ENCODE peak calls at places on chromosomes 1 and 21, in seven cellular contexts. Q is esophagus squamous epithelium, C is mesendoderm, V is Calu3, U is GM23338, B is mesenchymal stem cell, F is left cardiac atrium. R is an unnamed sample.
A peak's percentile ranks its signal among the peaks of the same experiment; 100 is the strongest.

GRCh38 chr1:7387053-7387861 is 383.8 kb upstream of the VAMP3 start:
- DNase-seq in Q (no peak), C (no peak), V (no peak), U (no peak), B (no peak), F (no peak), R (no peak)

GRCh38 chr1:214548988-214549387 is 2.4 kb downstream of the PTPN14 start:
- DNase-seq in Q (no peak), C (no peak), V (peak; percentile 43), U (no peak), B (peak; percentile 61), F (peak; percentile 62), R (peak; percentile 48)

GRCh38 chr1:113416515-113416914 is 26.2 kb downstream of the MAGI3 start:
- DNase-seq in Q (no peak), C (peak; percentile 10), V (no peak), U (no peak), B (no peak), F (no peak), R (no peak)

GRCh38 chr1:1858382-1859086 is 32.4 kb downstream of the GNB1 start:
- DNase-seq in Q (no peak), C (peak; percentile 87), V (peak; percentile 28), U (peak; percentile 72), B (peak; percentile 92), F (peak; percentile 88), R (no peak)

GRCh38 chr1:211753649-211754251 is 76.8 kb downstream of the LPGAT1 start:
- DNase-seq in Q (no peak), C (peak; percentile 82), V (no peak), U (no peak), B (no peak), F (no peak), R (no peak)

GRCh38 chr1:87684194-87684593 is 355.5 kb downstream of the LMO4 start:
- DNase-seq in Q (no peak), C (peak; percentile 34), V (no peak), U (peak; percentile 31), B (peak; percentile 70), F (peak; percentile 23), R (no peak)

GRCh38 chr1:37807220-37807554 is 403 bp upstream of the C1orf122 start:
- DNase-seq in Q (no peak), C (no peak), V (no peak), U (no peak), B (no peak), F (no peak), R (no peak)

GRCh38 chr1:200410566-200410878 is 686 bp upstream of the ZNF281 start:
- DNase-seq in Q (no peak), C (peak; percentile 85), V (peak; percentile 47), U (peak; percentile 91), B (peak; percentile 33), F (no peak), R (peak; percentile 30)

GRCh38 chr1:112393634-112393976 is 2.4 kb upstream of the CTTNBP2NL start:
- DNase-seq in Q (no peak), C (no peak), V (no peak), U (no peak), B (peak; percentile 36), F (peak; percentile 54), R (no peak)

GRCh38 chr1:245605480-245606156 is 450.8 kb downstream of the KIF26B start:
- DNase-seq in Q (no peak), C (no peak), V (no peak), U (no peak), B (peak; percentile 70), F (peak; percentile 40), R (no peak)

GRCh38 chr1:54375331-54376084 is 30.7 kb downstream of the SSBP3 start:
- DNase-seq in Q (no peak), C (peak; percentile 80), V (no peak), U (peak; percentile 69), B (no peak), F (no peak), R (no peak)

GRCh38 chr21:31514598-31514997 is 144.9 kb upstream of the SOD1 start:
- DNase-seq in Q (no peak), C (peak; percentile 50), V (peak; percentile 34), U (peak; percentile 66), B (no peak), F (no peak), R (no peak)

GRCh38 chr1:47313915-47314664 is at the start of gene STIL:
- DNase-seq in Q (peak; percentile 88), C (peak; percentile 100), V (peak; percentile 98), U (peak; percentile 99), B (peak; percentile 100), F (peak; percentile 99), R (peak; percentile 99)

GRCh38 chr1:3369437-3370076 is 84.9 kb upstream of the ARHGEF16 start:
- DNase-seq in Q (no peak), C (no peak), V (no peak), U (no peak), B (peak; percentile 2), F (peak; percentile 78), R (peak; percentile 39)

GRCh38 chr1:46343705-46344104 is 3.1 kb downstream of the NSUN4 start:
- DNase-seq in Q (no peak), C (no peak), V (no peak), U (no peak), B (no peak), F (no peak), R (no peak)

GRCh38 chr21:45350206-45350854 is 54.6 kb upstream of the COL18A1 start:
- DNase-seq in Q (no peak), C (no peak), V (no peak), U (no peak), B (no peak), F (no peak), R (no peak)

GRCh38 chr1:112878321-112878720 is 77.7 kb downstream of the SLC16A1 start:
- DNase-seq in Q (no peak), C (peak; percentile 65), V (no peak), U (no peak), B (peak; percentile 37), F (no peak), R (no peak)

GRCh38 chr1:206012086-206012859 is 9.1 kb upstream of the RAB7B start:
- DNase-seq in Q (peak; percentile 28), C (no peak), V (peak; percentile 70), U (peak; percentile 56), B (no peak), F (peak; percentile 76), R (no peak)

GRCh38 chr21:32653326-32653901 is 41.2 kb upstream of the CFAP298 start:
- DNase-seq in Q (no peak), C (peak; percentile 47), V (peak; percentile 49), U (peak; percentile 67), B (peak; percentile 29), F (no peak), R (peak; percentile 22)

GRCh38 chr1:203451849-203452784 is 23.5 kb upstream of the PRELP start:
- DNase-seq in Q (no peak), C (no peak), V (no peak), U (no peak), B (no peak), F (no peak), R (no peak)

GRCh38 chr1:23249785-23250184 is 32.5 kb upstream of the HTR1D start:
- DNase-seq in Q (no peak), C (peak; percentile 8), V (no peak), U (no peak), B (peak; percentile 75), F (no peak), R (peak; percentile 20)

GRCh38 chr1:228280106-228280901 is 72.5 kb downstream of the OBSCN start:
- DNase-seq in Q (no peak), C (no peak), V (no peak), U (no peak), B (no peak), F (peak; percentile 14), R (no peak)

GRCh38 chr21:38343691-38344090 is 86.9 kb downstream of the KCNJ15 start:
- DNase-seq in Q (no peak), C (no peak), V (peak; percentile 52), U (no peak), B (peak; percentile 75), F (peak; percentile 51), R (peak; percentile 91)